ENCODE peak calls at places on chromosome 18, in four cellular contexts. C, I, R and W are unnamed samples.
A peak's percentile ranks its signal among the peaks of the same experiment; 100 is the strongest.

GRCh38 chr18:7221424-7222155 is 9.3 kb upstream of the LRRC30 start:
- DNase-seq in I (no peak), R (peak; percentile 34), C (peak; percentile 28), W (no peak)

GRCh38 chr18:55699233-55699765 is 111.3 kb upstream of the TCF4 start:
- DNase-seq in C (no peak), I (no peak), R (no peak), W (no peak)

GRCh38 chr18:2111456-2111855 is 459.8 kb downstream of the METTL4 start:
- DNase-seq in I (no peak), C (no peak), R (peak; percentile 55), W (no peak)

GRCh38 chr18:62767321-62767720 is 52.0 kb downstream of the PHLPP1 start:
- DNase-seq in I (no peak), C (no peak), R (no peak), W (no peak)

GRCh38 chr18:59691996-59692395 is 5.2 kb downstream of the CCBE1 start:
- DNase-seq in C (no peak), I (no peak), R (no peak), W (no peak)

GRCh38 chr18:2104620-2105462 is 466.5 kb downstream of the METTL4 start:
- DNase-seq in C (peak; percentile 61), I (peak; percentile 56), R (no peak), W (peak; percentile 61)

GRCh38 chr18:31506024-31506742 is 8.2 kb downstream of the DSG2 start:
- DNase-seq in C (no peak), R (no peak), I (no peak), W (no peak)

GRCh38 chr18:58618822-58619553 is 9.9 kb downstream of the ALPK2 start:
- DNase-seq in R (no peak), I (no peak), C (no peak), W (no peak)

GRCh38 chr18:79117380-79117779 is 48.2 kb downstream of the ATP9B start:
- DNase-seq in R (no peak), I (peak; percentile 54), C (no peak), W (no peak)

GRCh38 chr18:62152844-62153243 is 34.0 kb downstream of the PIGN start:
- DNase-seq in I (no peak), R (no peak), C (peak; percentile 3), W (no peak)

GRCh38 chr18:58135806-58136331 is 91.8 kb downstream of the NEDD4L start:
- DNase-seq in R (no peak), C (peak; percentile 79), I (no peak), W (peak; percentile 79)

GRCh38 chr18:62634471-62634870 is 80.9 kb upstream of the PHLPP1 start:
- DNase-seq in R (no peak), C (no peak), I (no peak), W (no peak)

GRCh38 chr18:78423776-78424175 is 555.8 kb upstream of the SALL3 start:
- DNase-seq in C (no peak), R (no peak), I (no peak), W (no peak)

GRCh38 chr18:48827321-48828200 is 123.2 kb downstream of the SMAD7 start:
- DNase-seq in R (no peak), C (no peak), I (peak; percentile 28), W (no peak)

GRCh38 chr18:57741273-57741672 is 61.8 kb downstream of the ATP8B1 start:
- DNase-seq in C (no peak), I (no peak), R (no peak), W (no peak)

GRCh38 chr18:21099442-21099841 is 12.2 kb downstream of the ROCK1 start:
- DNase-seq in R (no peak), I (no peak), C (no peak), W (no peak)

GRCh38 chr18:3683483-3683882 is 233.5 kb downstream of the TGIF1 start:
- DNase-seq in R (no peak), C (no peak), I (no peak), W (no peak)

GRCh38 chr18:5895300-5895885 is at the start of gene TMEM200C:
- DNase-seq in R (no peak), I (peak; percentile 51), C (peak; percentile 82), W (peak; percentile 70)

GRCh38 chr18:59041819-59042476 is 97.7 kb upstream of the SEC11C start:
- DNase-seq in C (no peak), I (no peak), R (no peak), W (no peak)

GRCh38 chr18:13019301-13019700 is 28.1 kb downstream of the CEP192 start:
- DNase-seq in R (no peak), C (peak; percentile 24), I (no peak), W (no peak)

GRCh38 chr18:40939636-40940035 is 1015.4 kb upstream of the PIK3C3 start:
- DNase-seq in C (no peak), I (no peak), R (no peak), W (no peak)

GRCh38 chr18:79151191-79151590 is 82.0 kb downstream of the ATP9B start:
- DNase-seq in I (no peak), C (no peak), R (no peak), W (no peak)

GRCh38 chr18:35406666-35407065 is 29.5 kb upstream of the ZNF396 start:
- DNase-seq in I (no peak), C (no peak), R (no peak), W (no peak)

GRCh38 chr18:1732143-1732542 is 827.5 kb downstream of the ADCYAP1 start:
- DNase-seq in R (no peak), I (no peak), C (no peak), W (no peak)

GRCh38 chr18:24915547-24915946 is 436.4 kb downstream of the ZNF521 start:
- DNase-seq in C (no peak), R (peak; percentile 26), I (no peak), W (no peak)

GRCh38 chr18:47209166-47209565 is 33.0 kb upstream of the IER3IP1 start:
- DNase-seq in R (no peak), I (no peak), C (no peak), W (no peak)

GRCh38 chr18:60130289-60130688 is 230.5 kb downstream of the PMAIP1 start:
- DNase-seq in R (no peak), C (no peak), I (no peak), W (no peak)

GRCh38 chr18:43049021-43049420 is 66.5 kb downstream of the RIT2 start:
- DNase-seq in I (no peak), C (no peak), R (no peak), W (no peak)

GRCh38 chr18:35513181-35513932 is 15.6 kb upstream of the INO80C start:
- DNase-seq in R (no peak), C (no peak), I (no peak), W (no peak)

GRCh38 chr18:77105680-77106079 is 26.9 kb downstream of the MBP start:
- DNase-seq in C (no peak), R (no peak), I (no peak), W (no peak)

GRCh38 chr18:39453356-39453755 is 1887.8 kb upstream of the CELF4 start:
- DNase-seq in R (no peak), I (no peak), C (no peak), W (no peak)

GRCh38 chr18:13614701-13615288 is 111.6 kb downstream of the FAM210A start:
- DNase-seq in C (peak; percentile 35), R (no peak), I (no peak), W (no peak)

GRCh38 chr18:59385191-59385590 is 26.1 kb upstream of the LMAN1 start:
- DNase-seq in C (no peak), I (no peak), R (no peak), W (no peak)

GRCh38 chr18:48428494-48429177 is 19.5 kb upstream of the ZBTB7C start:
- DNase-seq in R (no peak), I (no peak), C (no peak), W (no peak)

GRCh38 chr18:731185-731584 is 18.8 kb upstream of the ENOSF1 start:
- DNase-seq in C (no peak), R (no peak), I (no peak), W (no peak)

GRCh38 chr18:74526478-74526877 is 7.8 kb upstream of the CNDP1 start:
- DNase-seq in R (no peak), I (no peak), C (no peak), W (no peak)

GRCh38 chr18:11981383-11981632 is at the start of gene IMPA2:
- DNase-seq in R (no peak), C (no peak), I (no peak), W (no peak)

GRCh38 chr18:11981633-11982366 is 493 bp downstream of the IMPA2 start:
- DNase-seq in C (peak; percentile 42), R (no peak), I (peak; percentile 75), W (peak; percentile 53)

GRCh38 chr18:11982981-11983380 is 1.7 kb downstream of the IMPA2 start:
- DNase-seq in I (no peak), R (no peak), C (no peak), W (no peak)

GRCh38 chr18:11980148-11980554 is 1.2 kb upstream of the IMPA2 start:
- DNase-seq in C (no peak), R (no peak), I (no peak), W (no peak)

GRCh38 chr18:11980555-11981382 is 538 bp upstream of the IMPA2 start:
- DNase-seq in R (peak; percentile 86), I (peak; percentile 99), C (peak; percentile 99), W (peak; percentile 96)
- TF ChIP-seq CTCF in R (no peak), I (peak; percentile 9), C (no peak), W (peak; percentile 17)

GRCh38 chr18:68611301-68611700 is 103.6 kb downstream of the TMX3 start:
- DNase-seq in R (no peak), I (no peak), C (no peak), W (no peak)

GRCh38 chr18:68604256-68604655 is 110.7 kb downstream of the TMX3 start:
- DNase-seq in R (no peak), C (no peak), I (no peak), W (no peak)

GRCh38 chr18:68607852-68608251 is 107.1 kb downstream of the TMX3 start:
- DNase-seq in R (no peak), C (no peak), I (no peak), W (no peak)

DNA sequence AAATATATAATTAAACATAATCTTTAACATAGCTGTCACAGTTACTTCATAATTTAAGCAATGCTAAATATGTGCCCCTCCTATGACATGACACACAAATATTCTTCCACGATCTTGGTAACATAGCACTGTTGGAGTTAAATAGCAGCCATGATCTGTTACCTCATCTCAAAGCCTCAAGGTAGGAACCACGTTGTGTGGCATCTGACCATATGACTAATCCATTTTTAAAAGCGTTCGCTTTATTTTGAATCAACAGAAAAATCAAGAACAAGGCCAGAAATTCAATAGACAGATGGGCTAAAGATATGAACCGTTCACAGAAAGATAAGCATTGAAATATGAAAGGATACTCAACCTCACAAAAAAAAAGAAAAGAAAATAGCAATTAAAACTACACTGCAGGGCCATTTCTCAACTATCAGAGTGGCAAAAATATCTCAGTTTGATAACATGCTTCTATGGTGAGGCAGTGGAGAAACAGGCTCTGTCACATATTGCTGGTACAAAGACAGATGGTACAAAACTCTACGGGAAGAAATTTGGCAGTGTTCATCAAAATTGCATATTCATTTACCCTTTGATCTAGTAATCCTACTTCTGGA is 105.9 kb downstream of the TMX3 start:
- DNase-seq in I (no peak), R (no peak), C (no peak), W (no peak)
- TF ChIP-seq CTCF in I (no peak), R (no peak), C (no peak), W (no peak)

DNA sequence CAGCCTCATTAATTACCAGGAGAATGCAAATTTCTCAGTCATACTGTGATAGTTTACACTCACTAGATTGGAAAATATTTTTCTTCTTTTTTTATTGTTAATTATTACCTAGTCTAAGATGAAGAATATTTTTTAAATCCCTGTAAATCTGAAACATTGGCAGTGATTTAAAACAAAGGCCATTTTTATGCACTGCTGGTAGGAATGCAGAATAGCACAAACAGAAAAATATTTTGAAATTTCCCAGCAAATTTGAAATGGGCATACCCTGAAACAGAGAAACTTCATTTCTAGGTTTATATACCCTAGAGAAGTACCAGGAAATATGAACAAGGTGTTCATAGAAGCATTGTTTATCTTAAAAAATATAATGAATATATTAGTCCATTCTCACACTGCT is 31.0 kb downstream of the DYNAP start:
- DNase-seq in I (no peak), C (no peak), R (no peak), W (no peak)
- TF ChIP-seq CTCF in I (no peak), C (no peak), R (no peak), W (no peak)

GRCh38 chr18:45619062-45619825 is 4.0 kb downstream of the SLC14A2 start:
- DNase-seq in I (no peak), R (no peak), C (no peak), W (no peak)
- TF ChIP-seq CTCF in I (no peak), R (no peak), C (no peak), W (no peak)